ENCODE peak calls at places on chromosomes 16 and 17, in eight cellular contexts. One of them, this sample, is unnamed.

GRCh38 chr17:51056813-51057510 is 63.7 kb downstream of the SPAG9 start:
- DNase-seq in H1: peak; percentile 52
- DNase-seq in SK-N-SH: peak; percentile 49
- DNase-seq in A549: peak; percentile 71
- DNase-seq in tibial nerve: no peak
- DNase-seq in stomach: no peak
- DNase-seq in GM12878: no peak
- DNase-seq in sigmoid colon: no peak
- DNase-seq in this sample: peak; percentile 22

GRCh38 chr17:14699569-14700190 is 398.8 kb downstream of the HS3ST3B1 start:
- DNase-seq in H1: no peak
- DNase-seq in SK-N-SH: no peak
- DNase-seq in A549: peak; percentile 74
- DNase-seq in tibial nerve: no peak
- DNase-seq in stomach: no peak
- DNase-seq in GM12878: no peak
- DNase-seq in sigmoid colon: no peak
- DNase-seq in this sample: no peak

GRCh38 chr17:59839646-59840328 is 53.0 kb downstream of the TUBD1 start:
- DNase-seq in H1: no peak
- DNase-seq in SK-N-SH: no peak
- DNase-seq in A549: peak; percentile 77
- DNase-seq in tibial nerve: no peak
- DNase-seq in stomach: no peak
- DNase-seq in GM12878: no peak
- DNase-seq in sigmoid colon: no peak
- DNase-seq in this sample: no peak

GRCh38 chr17:81000089-81000630 is 8.5 kb downstream of the CHMP6 start:
- DNase-seq in H1: no peak
- DNase-seq in SK-N-SH: no peak
- DNase-seq in A549: no peak
- DNase-seq in tibial nerve: no peak
- DNase-seq in stomach: no peak
- DNase-seq in GM12878: no peak
- DNase-seq in sigmoid colon: no peak
- DNase-seq in this sample: no peak

GRCh38 chr17:76080207-76080933 is 1.4 kb downstream of the ZACN start:
- DNase-seq in H1: peak; percentile 72
- DNase-seq in SK-N-SH: peak; percentile 72
- DNase-seq in A549: no peak
- DNase-seq in tibial nerve: no peak
- DNase-seq in stomach: no peak
- DNase-seq in GM12878: no peak
- DNase-seq in sigmoid colon: no peak
- DNase-seq in this sample: no peak

GRCh38 chr17:61997649-61998048 is 67.4 kb downstream of the MED13 start:
- DNase-seq in H1: no peak
- DNase-seq in SK-N-SH: no peak
- DNase-seq in A549: no peak
- DNase-seq in tibial nerve: no peak
- DNase-seq in stomach: no peak
- DNase-seq in GM12878: no peak
- DNase-seq in sigmoid colon: no peak
- DNase-seq in this sample: no peak

GRCh38 chr16:72111653-72112451 is 18.2 kb downstream of the DHX38 start:
- DNase-seq in H1: no peak
- DNase-seq in SK-N-SH: no peak
- DNase-seq in A549: no peak
- DNase-seq in tibial nerve: no peak
- DNase-seq in stomach: no peak
- DNase-seq in GM12878: no peak
- DNase-seq in sigmoid colon: no peak
- DNase-seq in this sample: no peak

GRCh38 chr17:18026408-18026776 is 12.6 kb downstream of the ATPAF2 start:
- DNase-seq in H1: no peak
- DNase-seq in SK-N-SH: peak; percentile 68
- DNase-seq in A549: no peak
- DNase-seq in tibial nerve: no peak
- DNase-seq in stomach: no peak
- DNase-seq in GM12878: no peak
- DNase-seq in sigmoid colon: no peak
- DNase-seq in this sample: no peak

GRCh38 chr16:65468121-65468520 is 346.3 kb upstream of the CDH11 start:
- DNase-seq in H1: no peak
- DNase-seq in SK-N-SH: no peak
- DNase-seq in A549: no peak
- DNase-seq in tibial nerve: no peak
- DNase-seq in stomach: no peak
- DNase-seq in GM12878: no peak
- DNase-seq in sigmoid colon: no peak
- DNase-seq in this sample: no peak

GRCh38 chr17:9790889-9791876 is at the start of gene DHRS7C:
- DNase-seq in H1: no peak
- DNase-seq in SK-N-SH: no peak
- DNase-seq in A549: no peak
- DNase-seq in tibial nerve: no peak
- DNase-seq in stomach: no peak
- DNase-seq in GM12878: no peak
- DNase-seq in sigmoid colon: no peak
- DNase-seq in this sample: no peak

GRCh38 chr17:73184133-73184993 is 8.5 kb upstream of the COG1 start:
- DNase-seq in H1: no peak
- DNase-seq in SK-N-SH: no peak
- DNase-seq in A549: no peak
- DNase-seq in tibial nerve: no peak
- DNase-seq in stomach: no peak
- DNase-seq in GM12878: no peak
- DNase-seq in sigmoid colon: no peak
- DNase-seq in this sample: no peak

GRCh38 chr17:71870546-71870862 is 250.3 kb upstream of the SOX9 start:
- DNase-seq in H1: no peak
- DNase-seq in SK-N-SH: peak; percentile 75
- DNase-seq in A549: no peak
- DNase-seq in tibial nerve: no peak
- DNase-seq in stomach: no peak
- DNase-seq in GM12878: no peak
- DNase-seq in sigmoid colon: no peak
- DNase-seq in this sample: no peak
- TF ChIP-seq EP300 in H1: no peak
- TF ChIP-seq EP300 in SK-N-SH: peak; percentile 96
- TF ChIP-seq EP300 in A549: no peak
- TF ChIP-seq EP300 in tibial nerve: no peak
- TF ChIP-seq EP300 in stomach: no peak
- TF ChIP-seq EP300 in GM12878: no peak
- TF ChIP-seq EP300 in sigmoid colon: no peak
- TF ChIP-seq EP300 in this sample: no peak

GRCh38 chr17:79741751-79742588 is 11.2 kb downstream of the ENPP7 start:
- DNase-seq in H1: peak; percentile 99
- DNase-seq in SK-N-SH: peak; percentile 99
- DNase-seq in A549: peak; percentile 69
- DNase-seq in tibial nerve: peak; percentile 40
- DNase-seq in stomach: peak; percentile 83
- DNase-seq in GM12878: no peak
- DNase-seq in sigmoid colon: peak; percentile 73
- DNase-seq in this sample: peak; percentile 69

GRCh38 chr17:79742589-79742918 is 11.8 kb downstream of the ENPP7 start:
- DNase-seq in H1: no peak
- DNase-seq in SK-N-SH: no peak
- DNase-seq in A549: no peak
- DNase-seq in tibial nerve: no peak
- DNase-seq in stomach: no peak
- DNase-seq in GM12878: no peak
- DNase-seq in sigmoid colon: no peak
- DNase-seq in this sample: no peak

GRCh38 chr17:79742951-79743476 is 12.3 kb downstream of the ENPP7 start:
- DNase-seq in H1: no peak
- DNase-seq in SK-N-SH: peak; percentile 36
- DNase-seq in A549: no peak
- DNase-seq in tibial nerve: no peak
- DNase-seq in stomach: no peak
- DNase-seq in GM12878: no peak
- DNase-seq in sigmoid colon: no peak
- DNase-seq in this sample: no peak

GRCh38 chr17:79740413-79740812 is 9.7 kb downstream of the ENPP7 start:
- DNase-seq in H1: no peak
- DNase-seq in SK-N-SH: peak; percentile 58
- DNase-seq in A549: peak; percentile 52
- DNase-seq in tibial nerve: no peak
- DNase-seq in stomach: no peak
- DNase-seq in GM12878: no peak
- DNase-seq in sigmoid colon: no peak
- DNase-seq in this sample: no peak

GRCh38 chr17:79741401-79741750 is 10.6 kb downstream of the ENPP7 start:
- DNase-seq in H1: no peak
- DNase-seq in SK-N-SH: no peak
- DNase-seq in A549: no peak
- DNase-seq in tibial nerve: no peak
- DNase-seq in stomach: no peak
- DNase-seq in GM12878: no peak
- DNase-seq in sigmoid colon: no peak
- DNase-seq in this sample: no peak
- H3K4me3 ChIP-seq in H1: peak overlapping the region; percentile 59
- H3K4me3 ChIP-seq in SK-N-SH: peak overlapping the region; percentile 50
- H3K4me3 ChIP-seq in A549: peak overlapping the region; percentile 36
- H3K4me3 ChIP-seq in tibial nerve: peak overlapping the region; percentile 14
- H3K4me3 ChIP-seq in stomach: peak overlapping the region; percentile 34
- H3K4me3 ChIP-seq in GM12878: no peak overlapping the region
- H3K4me3 ChIP-seq in sigmoid colon: no peak overlapping the region
- H3K4me3 ChIP-seq in this sample: no peak overlapping the region

GRCh38 chr17:53721101-53721500 is 101.6 kb upstream of the KIF2B start:
- DNase-seq in H1: no peak
- DNase-seq in SK-N-SH: no peak
- DNase-seq in A549: no peak
- DNase-seq in tibial nerve: no peak
- DNase-seq in stomach: no peak
- DNase-seq in GM12878: no peak
- DNase-seq in sigmoid colon: no peak
- DNase-seq in this sample: no peak
- H3K9me3 ChIP-seq in H1: no peaks in the 10 kb centered on the region
- H3K9me3 ChIP-seq in SK-N-SH: no peaks in the 10 kb centered on the region
- H3K9me3 ChIP-seq in A549: peaks cover 7% of the 10 kb centered on the region
- H3K9me3 ChIP-seq in tibial nerve: no peaks in the 10 kb centered on the region
- H3K9me3 ChIP-seq in stomach: no peaks in the 10 kb centered on the region
- H3K9me3 ChIP-seq in GM12878: no peaks in the 10 kb centered on the region
- H3K9me3 ChIP-seq in sigmoid colon: no peaks in the 10 kb centered on the region
- H3K9me3 ChIP-seq in this sample: no peaks in the 10 kb centered on the region

GRCh38 chr16:2857451-2858244 is at the start of gene PRSS22:
- DNase-seq in H1: peak; percentile 74
- DNase-seq in SK-N-SH: peak; percentile 49
- DNase-seq in A549: no peak
- DNase-seq in tibial nerve: no peak
- DNase-seq in stomach: peak; percentile 87
- DNase-seq in GM12878: no peak
- DNase-seq in sigmoid colon: no peak
- DNase-seq in this sample: no peak
- TF ChIP-seq EP300 in H1: no peak
- TF ChIP-seq EP300 in SK-N-SH: no peak
- TF ChIP-seq EP300 in A549: no peak
- TF ChIP-seq EP300 in tibial nerve: no peak
- TF ChIP-seq EP300 in stomach: no peak
- TF ChIP-seq EP300 in GM12878: no peak
- TF ChIP-seq EP300 in sigmoid colon: no peak
- TF ChIP-seq EP300 in this sample: no peak

GRCh38 chr16:19659554-19659953 is 58.5 kb downstream of the KNOP1 start:
- DNase-seq in H1: no peak
- DNase-seq in SK-N-SH: no peak
- DNase-seq in A549: peak; percentile 13
- DNase-seq in tibial nerve: no peak
- DNase-seq in stomach: no peak
- DNase-seq in GM12878: no peak
- DNase-seq in sigmoid colon: no peak
- DNase-seq in this sample: no peak
- H3K4me3 ChIP-seq in H1: no peak overlapping the region
- H3K4me3 ChIP-seq in SK-N-SH: no peak overlapping the region
- H3K4me3 ChIP-seq in A549: no peak overlapping the region
- H3K4me3 ChIP-seq in tibial nerve: no peak overlapping the region
- H3K4me3 ChIP-seq in stomach: no peak overlapping the region
- H3K4me3 ChIP-seq in GM12878: no peak overlapping the region
- H3K4me3 ChIP-seq in sigmoid colon: no peak overlapping the region
- H3K4me3 ChIP-seq in this sample: no peak overlapping the region

DNA sequence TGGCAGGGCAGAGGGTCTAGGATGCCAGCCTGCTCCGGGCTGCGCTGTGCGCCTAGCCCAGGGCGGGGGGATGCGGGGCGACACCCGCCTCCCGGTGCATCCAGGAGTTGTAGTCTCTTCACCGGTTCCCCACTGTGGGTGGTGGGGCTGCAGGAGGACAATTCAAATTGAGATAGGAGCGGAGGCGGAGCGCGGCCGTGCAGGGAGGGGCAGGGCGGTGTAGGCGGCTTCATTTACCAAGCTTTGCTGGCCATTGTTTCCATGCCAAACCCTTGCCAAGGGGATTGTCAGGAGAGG is 2047.4 kb downstream of the TP53TG3F start:
- DNase-seq in H1: no peak
- DNase-seq in SK-N-SH: peak; percentile 63
- DNase-seq in A549: no peak
- DNase-seq in tibial nerve: no peak
- DNase-seq in stomach: no peak
- DNase-seq in GM12878: no peak
- DNase-seq in sigmoid colon: no peak
- DNase-seq in this sample: no peak
- H3K9me3 ChIP-seq in H1: peaks cover 46% of the 10 kb centered on the region
- H3K9me3 ChIP-seq in SK-N-SH: no peaks in the 10 kb centered on the region
- H3K9me3 ChIP-seq in A549: no peaks in the 10 kb centered on the region
- H3K9me3 ChIP-seq in tibial nerve: no peaks in the 10 kb centered on the region
- H3K9me3 ChIP-seq in stomach: no peaks in the 10 kb centered on the region
- H3K9me3 ChIP-seq in GM12878: no peaks in the 10 kb centered on the region
- H3K9me3 ChIP-seq in sigmoid colon: no peaks in the 10 kb centered on the region
- H3K9me3 ChIP-seq in this sample: peaks cover 3% of the 10 kb centered on the region

GRCh38 chr16:15415411-15416070 is 18.8 kb upstream of the BMERB1 start:
- DNase-seq in H1: no peak
- DNase-seq in SK-N-SH: no peak
- DNase-seq in A549: no peak
- DNase-seq in tibial nerve: no peak
- DNase-seq in stomach: no peak
- DNase-seq in GM12878: no peak
- DNase-seq in sigmoid colon: no peak
- DNase-seq in this sample: no peak
- TF ChIP-seq EP300 in H1: no peak
- TF ChIP-seq EP300 in SK-N-SH: no peak
- TF ChIP-seq EP300 in A549: no peak
- TF ChIP-seq EP300 in tibial nerve: no peak
- TF ChIP-seq EP300 in stomach: no peak
- TF ChIP-seq EP300 in GM12878: no peak
- TF ChIP-seq EP300 in sigmoid colon: no peak
- TF ChIP-seq EP300 in this sample: no peak

GRCh38 chr16:31010539-31010938 is at the start of gene STX1B:
- DNase-seq in H1: peak; percentile 87
- DNase-seq in SK-N-SH: peak; percentile 100
- DNase-seq in A549: no peak
- DNase-seq in tibial nerve: no peak
- DNase-seq in stomach: no peak
- DNase-seq in GM12878: no peak
- DNase-seq in sigmoid colon: no peak
- DNase-seq in this sample: no peak
- H3K4me3 ChIP-seq in H1: peak within 1 kb of the TSS; percentile 42
- H3K4me3 ChIP-seq in SK-N-SH: peak within 1 kb of the TSS; percentile 54
- H3K4me3 ChIP-seq in A549: no peak within 1 kb of the TSS
- H3K4me3 ChIP-seq in tibial nerve: peak within 1 kb of the TSS; percentile 17
- H3K4me3 ChIP-seq in stomach: peak within 1 kb of the TSS; percentile 32
- H3K4me3 ChIP-seq in GM12878: no peak within 1 kb of the TSS
- H3K4me3 ChIP-seq in sigmoid colon: peak within 1 kb of the TSS; percentile 27
- H3K4me3 ChIP-seq in this sample: peak within 1 kb of the TSS; percentile 5

This sample was measured in ovary.